ENCODE peak calls at places on chromosomes 3 and 15, in ten cellular contexts. One of them, this sample, is unnamed.

GRCh38 chr3:194773666-194774455 is 88.2 kb downstream of the FAM43A start:
- DNase-seq in iris pigment epithelial cell: no peak
- DNase-seq in amniotic stem cell: no peak
- DNase-seq in WTC11: no peak
- DNase-seq in kidney epithelial cell: no peak
- DNase-seq in kidney: no peak
- DNase-seq in T-helper 9 cell: no peak
- DNase-seq in fibroblast of pulmonary artery: no peak
- DNase-seq in NCI-H526: peak
- DNase-seq in EL: no peak
- DNase-seq in this sample: no peak

GRCh38 chr3:151058742-151059141 is 26.7 kb upstream of the MED12L start:
- DNase-seq in iris pigment epithelial cell: peak
- DNase-seq in WTC11: no peak
- DNase-seq in fibroblast of pulmonary artery: no peak
- DNase-seq in kidney epithelial cell: no peak
- DNase-seq in NCI-H526: no peak
- DNase-seq in EL: no peak
- DNase-seq in kidney: no peak
- DNase-seq in amniotic stem cell: no peak
- DNase-seq in T-helper 9 cell: no peak
- DNase-seq in this sample: no peak

GRCh38 chr3:66615643-66616301 is 115.0 kb upstream of the LRIG1 start:
- DNase-seq in iris pigment epithelial cell: peak
- DNase-seq in WTC11: no peak
- DNase-seq in kidney epithelial cell: no peak
- DNase-seq in amniotic stem cell: no peak
- DNase-seq in EL: no peak
- DNase-seq in fibroblast of pulmonary artery: no peak
- DNase-seq in NCI-H526: peak
- DNase-seq in kidney: no peak
- DNase-seq in T-helper 9 cell: no peak
- DNase-seq in this sample: peak

GRCh38 chr3:156150434-156151066 is 30.2 kb downstream of the KCNAB1 start:
- DNase-seq in EL: peak
- DNase-seq in fibroblast of pulmonary artery: peak
- DNase-seq in amniotic stem cell: peak
- DNase-seq in NCI-H526: no peak
- DNase-seq in WTC11: peak
- DNase-seq in iris pigment epithelial cell: peak
- DNase-seq in kidney epithelial cell: no peak
- DNase-seq in T-helper 9 cell: peak
- DNase-seq in kidney: no peak
- DNase-seq in this sample: peak

GRCh38 chr3:188394588-188394987 is 240.6 kb downstream of the LPP start:
- DNase-seq in fibroblast of pulmonary artery: no peak
- DNase-seq in amniotic stem cell: no peak
- DNase-seq in kidney: no peak
- DNase-seq in EL: no peak
- DNase-seq in kidney epithelial cell: no peak
- DNase-seq in NCI-H526: no peak
- DNase-seq in WTC11: no peak
- DNase-seq in iris pigment epithelial cell: no peak
- DNase-seq in T-helper 9 cell: no peak
- DNase-seq in this sample: no peak

GRCh38 chr3:124833710-124834332 is 53.3 kb downstream of the ITGB5 start:
- DNase-seq in T-helper 9 cell: no peak
- DNase-seq in amniotic stem cell: no peak
- DNase-seq in kidney epithelial cell: no peak
- DNase-seq in EL: peak
- DNase-seq in NCI-H526: no peak
- DNase-seq in iris pigment epithelial cell: no peak
- DNase-seq in WTC11: no peak
- DNase-seq in kidney: no peak
- DNase-seq in fibroblast of pulmonary artery: no peak
- DNase-seq in this sample: no peak

GRCh38 chr3:159170436-159171003 is 368.7 kb downstream of the MFSD1 start:
- DNase-seq in fibroblast of pulmonary artery: no peak
- DNase-seq in amniotic stem cell: no peak
- DNase-seq in NCI-H526: no peak
- DNase-seq in iris pigment epithelial cell: peak
- DNase-seq in T-helper 9 cell: no peak
- DNase-seq in WTC11: no peak
- DNase-seq in EL: peak
- DNase-seq in kidney epithelial cell: no peak
- DNase-seq in kidney: no peak
- DNase-seq in this sample: peak

GRCh38 chr3:30289324-30289723 is 317.1 kb upstream of the TGFBR2 start:
- DNase-seq in EL: no peak
- DNase-seq in fibroblast of pulmonary artery: peak
- DNase-seq in amniotic stem cell: no peak
- DNase-seq in iris pigment epithelial cell: peak
- DNase-seq in kidney epithelial cell: no peak
- DNase-seq in T-helper 9 cell: no peak
- DNase-seq in WTC11: no peak
- DNase-seq in kidney: no peak
- DNase-seq in NCI-H526: no peak
- DNase-seq in this sample: no peak

GRCh38 chr15:72353266-72353665 is 22.5 kb downstream of the HEXA start:
- DNase-seq in T-helper 9 cell: no peak
- DNase-seq in EL: peak
- DNase-seq in WTC11: no peak
- DNase-seq in iris pigment epithelial cell: peak
- DNase-seq in kidney epithelial cell: no peak
- DNase-seq in fibroblast of pulmonary artery: no peak
- DNase-seq in amniotic stem cell: no peak
- DNase-seq in NCI-H526: no peak
- DNase-seq in kidney: no peak
- DNase-seq in this sample: peak

GRCh38 chr3:45191924-45192417 is 34.1 kb downstream of the TMEM158 start:
- DNase-seq in fibroblast of pulmonary artery: no peak
- DNase-seq in WTC11: no peak
- DNase-seq in amniotic stem cell: no peak
- DNase-seq in T-helper 9 cell: no peak
- DNase-seq in kidney epithelial cell: no peak
- DNase-seq in iris pigment epithelial cell: no peak
- DNase-seq in NCI-H526: no peak
- DNase-seq in kidney: no peak
- DNase-seq in EL: no peak
- DNase-seq in this sample: no peak

GRCh38 chr3:45923755-45924154 is 19.5 kb upstream of the CXCR6 start:
- DNase-seq in kidney epithelial cell: peak
- DNase-seq in EL: peak
- DNase-seq in iris pigment epithelial cell: peak
- DNase-seq in fibroblast of pulmonary artery: peak
- DNase-seq in amniotic stem cell: no peak
- DNase-seq in WTC11: no peak
- DNase-seq in NCI-H526: no peak
- DNase-seq in T-helper 9 cell: no peak
- DNase-seq in kidney: no peak
- DNase-seq in this sample: peak

GRCh38 chr3:51283421-51283820 is 101.7 kb upstream of the MANF start:
- DNase-seq in iris pigment epithelial cell: peak
- DNase-seq in T-helper 9 cell: no peak
- DNase-seq in NCI-H526: no peak
- DNase-seq in kidney epithelial cell: no peak
- DNase-seq in WTC11: no peak
- DNase-seq in amniotic stem cell: no peak
- DNase-seq in EL: no peak
- DNase-seq in kidney: no peak
- DNase-seq in fibroblast of pulmonary artery: no peak
- DNase-seq in this sample: peak

GRCh38 chr3:116905805-116906204 is 196.2 kb downstream of the TUSC7 start:
- DNase-seq in fibroblast of pulmonary artery: no peak
- DNase-seq in kidney epithelial cell: peak
- DNase-seq in T-helper 9 cell: no peak
- DNase-seq in kidney: no peak
- DNase-seq in amniotic stem cell: no peak
- DNase-seq in WTC11: no peak
- DNase-seq in EL: no peak
- DNase-seq in NCI-H526: no peak
- DNase-seq in iris pigment epithelial cell: peak
- DNase-seq in this sample: no peak

GRCh38 chr15:48392356-48392755 is 61.1 kb downstream of the DUT start:
- DNase-seq in fibroblast of pulmonary artery: peak
- DNase-seq in NCI-H526: no peak
- DNase-seq in kidney: no peak
- DNase-seq in EL: no peak
- DNase-seq in WTC11: no peak
- DNase-seq in iris pigment epithelial cell: peak
- DNase-seq in amniotic stem cell: no peak
- DNase-seq in kidney epithelial cell: no peak
- DNase-seq in T-helper 9 cell: no peak
- DNase-seq in this sample: peak

GRCh38 chr3:66473637-66474036 is 27.2 kb downstream of the LRIG1 start:
- DNase-seq in fibroblast of pulmonary artery: peak
- DNase-seq in amniotic stem cell: no peak
- DNase-seq in NCI-H526: no peak
- DNase-seq in EL: peak
- DNase-seq in kidney epithelial cell: no peak
- DNase-seq in WTC11: no peak
- DNase-seq in T-helper 9 cell: no peak
- DNase-seq in iris pigment epithelial cell: peak
- DNase-seq in kidney: no peak
- DNase-seq in this sample: peak

GRCh38 chr15:59364238-59364637 is 8.4 kb downstream of the MYO1E start:
- DNase-seq in iris pigment epithelial cell: peak
- DNase-seq in amniotic stem cell: no peak
- DNase-seq in WTC11: no peak
- DNase-seq in EL: peak
- DNase-seq in kidney: no peak
- DNase-seq in T-helper 9 cell: no peak
- DNase-seq in fibroblast of pulmonary artery: peak
- DNase-seq in kidney epithelial cell: no peak
- DNase-seq in NCI-H526: no peak
- DNase-seq in this sample: no peak

GRCh38 chr15:77507151-77507847 is 86.6 kb downstream of the HMG20A start:
- DNase-seq in iris pigment epithelial cell: peak
- DNase-seq in T-helper 9 cell: no peak
- DNase-seq in EL: no peak
- DNase-seq in WTC11: no peak
- DNase-seq in kidney epithelial cell: no peak
- DNase-seq in kidney: peak
- DNase-seq in fibroblast of pulmonary artery: peak
- DNase-seq in amniotic stem cell: no peak
- DNase-seq in NCI-H526: peak
- DNase-seq in this sample: no peak

GRCh38 chr3:129491794-129492193 is 36.6 kb upstream of the RHO start:
- DNase-seq in T-helper 9 cell: no peak
- DNase-seq in kidney epithelial cell: peak
- DNase-seq in NCI-H526: no peak
- DNase-seq in kidney: no peak
- DNase-seq in iris pigment epithelial cell: peak
- DNase-seq in amniotic stem cell: no peak
- DNase-seq in EL: no peak
- DNase-seq in WTC11: no peak
- DNase-seq in fibroblast of pulmonary artery: no peak
- DNase-seq in this sample: no peak

This sample was measured in astrocyte of the spinal cord.